ENCODE peak calls at places on chromosomes 2 and 18, in five cellular contexts. K, G, X, E and V are unnamed samples.

GRCh38 chr18:28045880-28046279 is 131.1 kb downstream of the CDH2 start:
- DNase-seq in K (no peak), G (no peak), X (no peak), E (no peak), V (no peak)

GRCh38 chr2:217045725-217046475 is 186.0 kb upstream of the TNP1 start:
- DNase-seq in K (peak; percentile 50), G (no peak), X (no peak), E (peak; percentile 71), V (no peak)

GRCh38 chr2:101745711-101746694 is 48.5 kb downstream of the MAP4K4 start:
- DNase-seq in K (peak; percentile 88), G (peak; percentile 87), X (peak; percentile 51), E (peak; percentile 86), V (no peak)

GRCh38 chr2:230411484-230412368 is 4.3 kb upstream of the SP100 start:
- DNase-seq in K (peak; percentile 56), G (peak; percentile 69), X (peak; percentile 21), E (peak; percentile 68), V (peak; percentile 53)

GRCh38 chr2:203681978-203682377 is 24.5 kb upstream of the CD28 start:
- DNase-seq in K (peak; percentile 19), G (no peak), X (no peak), E (no peak), V (no peak)

GRCh38 chr2:102111823-102112222 is 30.7 kb upstream of the IL1R1 start:
- DNase-seq in K (no peak), G (no peak), X (no peak), E (peak; percentile 41), V (no peak)

GRCh38 chr2:61252031-61252430 is 90.0 kb downstream of the C2orf74 start:
- DNase-seq in K (no peak), G (no peak), X (no peak), E (no peak), V (no peak)

GRCh38 chr2:227238242-227239237 is 74.1 kb downstream of the COL4A3 start:
- DNase-seq in K (peak; percentile 79), G (peak; percentile 62), X (peak; percentile 17), E (peak; percentile 70), V (peak; percentile 21)

GRCh38 chr18:66616523-66616983 is 12.7 kb upstream of the CDH19 start:
- DNase-seq in K (peak; percentile 57), G (peak; percentile 19), X (no peak), E (no peak), V (no peak)

GRCh38 chr2:67854798-67855197 is 208.0 kb downstream of the C1D start:
- DNase-seq in K (no peak), G (no peak), X (no peak), E (no peak), V (no peak)
- TF ChIP-seq CTCF in K (peak; percentile 42), G (no peak), X (peak; percentile 4), E (no peak), V (peak; percentile 24)

DNA sequence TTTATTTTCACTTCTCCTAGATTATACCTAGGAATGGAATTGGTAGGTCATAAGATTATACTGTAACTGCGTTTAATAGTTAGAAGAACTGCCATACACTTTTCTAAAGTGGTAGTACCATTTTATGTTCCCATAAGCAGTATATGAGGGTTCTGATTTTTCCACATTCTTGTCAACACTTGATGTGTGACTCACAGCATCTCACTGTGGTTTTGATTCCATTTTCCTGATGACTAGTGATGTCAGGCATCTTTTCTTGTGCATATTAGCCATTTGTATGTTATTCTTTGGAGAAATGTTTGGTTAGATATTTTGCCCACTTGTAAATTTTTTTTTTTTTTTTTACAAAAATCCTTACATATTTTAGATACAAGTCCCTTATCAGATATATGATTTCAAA is 2.3 kb downstream of the DCAF17 start:
- DNase-seq in K (peak; percentile 83), G (peak; percentile 38), X (peak; percentile 63), E (peak; percentile 80), V (no peak)
- H3K4me3 ChIP-seq in K (no peak overlapping the region), G (no peak overlapping the region), X (no peak overlapping the region), E (no peak overlapping the region), V (no peak overlapping the region)

GRCh38 chr18:58496937-58497336 is 132.0 kb downstream of the ALPK2 start:
- DNase-seq in K (peak; percentile 40), G (no peak), X (no peak), E (no peak), V (no peak)
- TF ChIP-seq CTCF in K (peak; percentile 72), G (peak; percentile 24), X (no peak), E (peak; percentile 33), V (peak; percentile 51)

DNA sequence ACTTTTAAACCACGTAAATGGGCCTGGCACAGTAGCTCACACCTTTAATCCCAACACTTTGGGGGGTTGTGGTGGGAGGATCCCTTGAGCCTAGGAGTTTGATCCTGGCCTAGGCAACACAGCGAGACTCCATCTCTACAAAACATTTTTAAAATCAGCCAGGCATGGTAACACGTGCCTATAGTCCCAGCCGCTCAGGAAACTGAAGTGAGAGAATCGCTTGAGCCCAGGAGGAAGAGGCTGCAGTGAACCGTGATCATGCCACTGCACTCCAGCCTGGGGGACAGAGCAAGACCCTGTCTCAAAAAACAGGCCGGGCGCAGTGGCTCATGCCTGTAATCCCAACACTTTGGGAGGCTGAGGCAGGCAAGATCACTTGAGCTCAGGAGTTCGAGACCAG is 12.2 kb downstream of the ROCK1 start:
- DNase-seq in K (no peak), G (no peak), X (no peak), E (no peak), V (no peak)
- H3K4me3 ChIP-seq in K (no peak overlapping the region), G (no peak overlapping the region), X (no peak overlapping the region), E (no peak overlapping the region), V (no peak overlapping the region)

DNA sequence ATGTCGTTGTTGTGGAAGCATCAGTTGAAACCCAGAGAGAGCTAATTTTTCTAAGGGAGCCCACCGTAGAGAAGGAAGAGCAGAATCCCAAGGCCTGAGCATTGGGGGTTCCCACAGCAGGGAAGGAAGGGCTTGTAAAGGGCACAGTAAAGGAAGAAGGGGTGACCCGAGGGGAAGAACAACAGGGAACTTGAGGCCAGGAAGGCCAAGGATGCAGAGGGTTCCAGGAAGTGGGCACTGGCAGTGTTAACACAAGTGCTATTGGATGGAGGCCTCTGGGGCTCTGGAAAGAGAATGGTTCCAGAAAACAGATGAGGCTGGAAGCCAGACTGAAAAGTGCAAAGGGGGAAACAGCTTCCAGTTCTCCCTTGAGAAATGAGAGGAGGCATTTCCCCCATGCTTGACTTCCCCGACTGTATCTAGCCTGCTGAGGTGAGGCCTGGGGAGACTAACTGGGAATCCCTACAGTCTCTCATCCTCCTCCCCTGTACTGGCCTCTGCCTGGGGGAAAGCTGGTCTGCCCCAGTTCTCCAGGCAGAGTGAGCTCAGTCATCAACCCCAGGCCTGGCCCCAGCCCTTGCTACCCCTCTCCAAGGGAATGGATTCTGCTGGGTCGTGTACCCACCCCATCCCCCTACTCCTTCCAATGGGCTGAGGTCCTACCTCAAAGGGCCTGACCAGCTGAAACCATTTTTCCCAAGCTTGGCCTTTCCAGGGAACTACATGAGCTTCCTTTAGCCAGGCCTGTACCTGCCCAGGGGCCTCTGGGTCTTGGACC is 43.2 kb upstream of the MRPL33 start:
- DNase-seq in K (no peak), G (no peak), X (no peak), E (no peak), V (no peak)
- TF ChIP-seq CTCF in K (no peak), G (no peak), X (no peak), E (no peak), V (no peak)

DNA sequence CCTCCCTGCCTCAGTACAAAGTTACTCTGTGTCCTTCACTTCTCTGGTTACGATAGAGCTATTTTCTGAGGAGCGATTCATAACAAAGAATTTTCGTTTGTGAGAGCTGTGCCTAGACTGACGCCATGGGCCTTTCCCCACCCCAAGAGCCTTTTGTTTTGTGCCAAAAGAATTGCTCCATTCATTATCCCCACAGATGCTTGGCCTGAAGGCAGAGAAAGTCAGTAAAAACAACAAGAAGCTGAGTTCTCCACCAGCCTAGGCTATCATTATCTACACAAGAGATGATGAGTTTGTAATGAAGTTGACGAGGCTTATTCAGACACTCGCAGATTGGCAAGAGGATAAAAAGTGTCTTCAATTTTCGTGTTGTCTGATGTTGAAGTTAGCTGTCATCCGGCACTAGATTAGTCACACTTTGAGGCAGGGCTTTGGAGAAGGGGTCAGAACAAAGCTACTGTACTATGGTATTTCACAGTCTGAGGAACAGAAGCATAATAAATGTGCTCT is 278.3 kb upstream of the FIGN start:
- DNase-seq in K (no peak), G (no peak), X (no peak), E (peak; percentile 32), V (no peak)
- H3K4me3 ChIP-seq in K (no peak overlapping the region), G (no peak overlapping the region), X (no peak overlapping the region), E (no peak overlapping the region), V (no peak overlapping the region)